ENCODE peak calls at places on chromosomes 11 and 22, in ten cellular contexts. V is HepG2, R is AG09309, C is mammary epithelial cell, K is stomach, A is SJSA1, F is NB4, I is dorsolateral prefrontal cortex, Y is GM23338, L is adrenal gland. E is an unnamed sample.

GRCh38 chr22:27434898-27435297 is 366.7 kb downstream of the MN1 start:
- DNase-seq in V (no peak), R (no peak), C (no peak), K (no peak), A (no peak), F (no peak), I (no peak), Y (no peak), L (no peak), E (no peak)

GRCh38 chr11:133506023-133506422 is 26.3 kb downstream of the OPCML start:
- DNase-seq in V (no peak), R (no peak), C (no peak), K (no peak), A (no peak), F (peak), I (no peak), Y (no peak), L (no peak), E (no peak)

GRCh38 chr22:37330200-37331033 is 48.1 kb downstream of the CYTH4 start:
- DNase-seq in V (peak), R (peak), C (peak), K (peak), A (no peak), F (peak), I (peak), Y (peak), L (peak), E (peak)

GRCh38 chr11:117704416-117705150 is 92.4 kb downstream of the DSCAML1 start:
- DNase-seq in V (no peak), R (no peak), C (peak), K (no peak), A (no peak), F (no peak), I (no peak), Y (no peak), L (no peak), E (no peak)

GRCh38 chr22:20399866-20400605 is 6.1 kb downstream of the ZNF74 start:
- DNase-seq in V (no peak), R (no peak), C (no peak), K (no peak), A (no peak), F (no peak), I (no peak), Y (no peak), L (no peak), E (no peak)

GRCh38 chr11:131734871-131735270 is 364.5 kb downstream of the NTM start:
- DNase-seq in V (no peak), R (no peak), C (no peak), K (no peak), A (no peak), F (no peak), I (no peak), Y (no peak), L (no peak), E (no peak)

GRCh38 chr22:35589071-35589735 is 27.9 kb downstream of the MB start:
- DNase-seq in V (no peak), R (peak), C (peak), K (no peak), A (peak), F (peak), I (no peak), Y (no peak), L (peak), E (no peak)

GRCh38 chr11:45844822-45845573 is 2.3 kb upstream of the CRY2 start:
- DNase-seq in V (no peak), R (no peak), C (no peak), K (no peak), A (no peak), F (peak), I (no peak), Y (no peak), L (no peak), E (no peak)

GRCh38 chr22:39527481-39527961 is 5.0 kb downstream of the RPS19BP1 start:
- DNase-seq in V (peak), R (no peak), C (peak), K (peak), A (no peak), F (no peak), I (no peak), Y (peak), L (peak), E (no peak)

GRCh38 chr22:48691431-48691851 is 1136.2 kb downstream of the BRD1 start:
- DNase-seq in V (no peak), R (no peak), C (no peak), K (no peak), A (no peak), F (no peak), I (no peak), Y (no peak), L (no peak), E (no peak)

GRCh38 chr11:128279861-128280260 is 307.5 kb downstream of the ETS1 start:
- DNase-seq in V (no peak), R (peak), C (peak), K (no peak), A (no peak), F (no peak), I (no peak), Y (no peak), L (no peak), E (no peak)

GRCh38 chr11:43943931-43944751 is 1.7 kb downstream of the C11orf96 start:
- DNase-seq in V (no peak), R (no peak), C (peak), K (no peak), A (peak), F (no peak), I (no peak), Y (peak), L (peak), E (no peak)

GRCh38 chr11:115215694-115216615 is 288.3 kb downstream of the CADM1 start:
- DNase-seq in V (peak), R (no peak), C (no peak), K (no peak), A (no peak), F (peak), I (no peak), Y (peak), L (no peak), E (no peak)

GRCh38 chr11:93392862-93393261 is 62.3 kb downstream of the DEUP1 start:
- DNase-seq in V (no peak), R (no peak), C (no peak), K (no peak), A (no peak), F (no peak), I (no peak), Y (no peak), L (no peak), E (no peak)

GRCh38 chr11:77592727-77593126 is 3.0 kb downstream of the AQP11 start:
- DNase-seq in V (no peak), R (no peak), C (no peak), K (no peak), A (no peak), F (no peak), I (no peak), Y (no peak), L (no peak), E (no peak)

DNA sequence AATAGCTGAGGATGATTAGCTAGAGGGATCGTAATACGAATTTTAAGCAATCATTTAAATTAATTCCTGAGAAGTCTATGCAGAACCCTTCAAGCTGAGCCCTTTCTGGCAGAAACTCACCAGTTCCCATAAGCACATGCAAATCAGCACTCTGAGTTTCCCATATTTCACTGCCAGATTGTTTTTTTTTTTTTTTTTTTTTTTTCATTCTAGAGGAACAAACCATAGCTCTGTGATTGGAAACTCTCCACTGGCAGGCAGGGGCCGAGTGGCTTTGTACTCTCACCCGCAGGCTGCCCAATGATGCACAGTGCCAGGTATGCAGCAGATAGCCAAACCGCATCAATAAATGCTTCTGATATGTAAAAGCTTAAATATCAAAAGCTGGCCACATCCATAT is 145.6 kb downstream of the EFCAB6 start:
- DNase-seq in V (no peak), R (no peak), C (no peak), K (no peak), A (no peak), F (no peak), I (no peak), Y (no peak), L (no peak), E (no peak)
- H3K4me3 ChIP-seq in V (no peak), R (no peak), C (no peak), K (no peak), A (no peak), F (no peak), I (no peak), Y (no peak), L (no peak), E (no peak)

DNA sequence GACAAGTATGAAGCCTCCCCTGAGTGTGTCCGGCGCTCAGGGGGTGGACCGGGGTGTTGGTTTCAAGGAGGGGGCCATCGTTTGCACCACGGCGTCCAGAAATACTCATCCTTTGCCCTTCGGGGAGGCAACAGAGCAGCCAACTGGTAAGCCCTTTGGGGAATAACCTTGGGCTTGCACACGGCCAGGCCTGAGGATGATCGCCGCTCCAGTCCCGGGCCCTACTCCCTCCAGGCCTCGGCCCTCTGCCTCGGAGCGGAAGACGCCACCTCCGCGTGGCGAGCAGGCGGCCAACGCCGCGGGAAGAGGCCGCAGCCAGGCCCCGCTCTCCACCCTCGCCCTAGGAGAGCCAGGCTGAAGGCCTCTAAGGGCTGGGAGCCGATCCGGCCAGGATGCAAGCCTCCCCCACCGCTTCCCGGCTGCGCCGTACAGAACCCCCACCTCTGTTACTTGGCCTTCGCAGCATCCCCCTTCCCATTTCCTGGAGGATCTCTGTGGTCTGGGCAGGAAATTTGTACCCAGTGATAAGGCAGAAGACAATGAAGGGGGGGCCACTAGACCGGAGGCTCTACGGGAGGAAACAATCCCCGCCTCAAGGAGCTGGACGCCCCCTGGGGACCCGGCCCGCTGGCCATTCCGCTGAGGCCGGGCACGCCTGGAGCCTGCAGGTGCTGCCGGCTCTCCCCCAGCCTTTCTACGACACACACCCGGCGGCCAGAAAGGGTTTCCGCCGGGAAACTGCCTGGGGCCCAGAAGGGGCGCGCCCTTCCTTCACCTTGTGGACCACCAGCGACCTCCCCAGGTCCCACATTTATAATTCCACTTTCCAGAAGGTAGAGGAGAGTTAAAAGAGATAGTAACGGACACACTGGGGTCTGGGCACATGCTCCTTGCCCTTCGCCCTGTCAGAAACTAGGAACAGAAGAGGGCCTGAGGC is 2.6 kb downstream of the ESAM start:
- DNase-seq in V (no peak), R (no peak), C (no peak), K (no peak), A (no peak), F (no peak), I (no peak), Y (peak), L (peak), E (no peak)
- H3K4me3 ChIP-seq in V (peak), R (peak), C (no peak), K (peak), A (no peak), F (no peak), I (peak), Y (peak), L (no peak), E (no peak)

DNA sequence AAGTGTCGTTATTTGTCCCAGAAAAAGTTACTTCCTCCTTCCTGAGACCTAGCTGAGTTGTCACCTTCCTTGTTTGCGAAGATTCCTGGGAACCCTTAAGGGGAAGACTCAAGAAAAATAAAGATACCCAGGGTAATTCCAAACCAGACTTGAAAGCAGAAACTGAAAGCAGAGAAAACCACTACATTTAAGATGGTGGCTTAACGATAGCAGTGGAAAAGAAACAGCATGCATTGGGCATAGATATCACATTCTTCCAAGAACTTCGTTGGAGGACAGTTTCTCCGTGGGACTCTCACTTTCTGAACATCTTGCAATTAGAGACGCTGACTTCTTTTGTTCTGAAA is 89.1 kb downstream of the FAM76B start:
- DNase-seq in V (no peak), R (no peak), C (no peak), K (no peak), A (no peak), F (no peak), I (no peak), Y (no peak), L (no peak), E (no peak)
- H3K4me3 ChIP-seq in V (no peak), R (no peak), C (no peak), K (no peak), A (no peak), F (no peak), I (no peak), Y (no peak), L (no peak), E (no peak)

GRCh38 chr11:13486926-13487660 is 8.7 kb downstream of the PTH start:
- DNase-seq in V (peak), R (no peak), C (no peak), K (peak), A (no peak), F (peak), I (no peak), Y (peak), L (peak), E (no peak)

GRCh38 chr11:13487661-13488030 is 8.2 kb downstream of the PTH start:
- DNase-seq in V (peak), R (no peak), C (no peak), K (no peak), A (no peak), F (no peak), I (no peak), Y (peak), L (peak), E (no peak)
- H3K4me3 ChIP-seq in V (peak), R (no peak), C (no peak), K (no peak), A (no peak), F (no peak), I (no peak), Y (peak), L (no peak), E (no peak)